ENCODE peak calls at places on chromosomes 2 and 18, in five cellular contexts. T is fibroblast of lung, S is GM23248, Q is hepatocyte, G is SK-N-SH. C is an unnamed sample.

GRCh38 chr2:144587306-144587705 is 67.4 kb upstream of the ZEB2 start:
- DNase-seq in T (no peak), S (no peak), G (no peak), Q (no peak), C (no peak)

GRCh38 chr2:216015722-216016464 is 2.5 kb upstream of the MREG start:
- DNase-seq in G (no peak), Q (no peak), T (no peak), S (no peak), C (peak; percentile 87)

GRCh38 chr2:38586926-38587325 is 15.8 kb downstream of the HNRNPLL start:
- DNase-seq in Q (no peak), S (peak; percentile 18), G (no peak), T (peak; percentile 61), C (no peak)

GRCh38 chr2:194514281-194514680 is 1142.7 kb upstream of the SLC39A10 start:
- DNase-seq in S (no peak), Q (no peak), T (no peak), G (no peak), C (no peak)

GRCh38 chr18:5582849-5583667 is 39.3 kb upstream of the EPB41L3 start:
- DNase-seq in T (no peak), G (no peak), Q (no peak), S (peak; percentile 57), C (no peak)

GRCh38 chr2:31962757-31963361 is 47.9 kb downstream of the MEMO1 start:
- DNase-seq in G (no peak), T (no peak), Q (no peak), S (no peak), C (no peak)

GRCh38 chr2:101038455-101039255 is 36.6 kb downstream of the RPL31 start:
- DNase-seq in S (peak; percentile 45), G (no peak), T (peak; percentile 17), Q (peak; percentile 19), C (peak; percentile 31)

GRCh38 chr18:79732721-79733025 is 53.1 kb downstream of the CTDP1 start:
- DNase-seq in G (no peak), T (no peak), S (no peak), Q (no peak), C (no peak)

GRCh38 chr2:30410217-30410616 is 36.8 kb upstream of the LCLAT1 start:
- DNase-seq in T (no peak), G (no peak), Q (no peak), S (peak; percentile 88), C (peak; percentile 40)

GRCh38 chr2:28663359-28663758 is 88.3 kb upstream of the PPP1CB start:
- DNase-seq in Q (peak; percentile 46), G (no peak), S (peak; percentile 78), T (peak; percentile 58), C (no peak)

GRCh38 chr2:235051436-235052260 is 99.8 kb downstream of the SH3BP4 start:
- DNase-seq in G (no peak), Q (no peak), T (no peak), S (peak; percentile 74), C (no peak)

GRCh38 chr18:23732439-23732838 is 43.2 kb downstream of the LAMA3 start:
- DNase-seq in G (no peak), T (no peak), S (no peak), Q (no peak), C (no peak)

GRCh38 chr18:11175266-11175947 is 26.0 kb upstream of the PIEZO2 start:
- DNase-seq in G (no peak), S (peak; percentile 81), Q (no peak), T (peak; percentile 53), C (no peak)

GRCh38 chr18:11179959-11180519 is 30.7 kb upstream of the PIEZO2 start:
- DNase-seq in Q (no peak), T (no peak), S (no peak), G (no peak), C (no peak)

GRCh38 chr18:11176416-11176815 is 27.0 kb upstream of the PIEZO2 start:
- DNase-seq in T (no peak), Q (no peak), G (no peak), S (peak; percentile 83), C (no peak)

GRCh38 chr18:11177382-11177781 is 28.0 kb upstream of the PIEZO2 start:
- DNase-seq in T (no peak), S (no peak), G (no peak), Q (no peak), C (no peak)

GRCh38 chr18:11178951-11179549 is 29.7 kb upstream of the PIEZO2 start:
- DNase-seq in T (peak; percentile 63), S (peak; percentile 96), G (no peak), Q (no peak), C (no peak)
- H3K4me2 ChIP-seq in T (no peak overlapping the region), S (peak overlapping the region; percentile 49), G (no peak overlapping the region), Q (no peak overlapping the region), C (no peak overlapping the region)

GRCh38 chr2:210007895-210008294 is 5.5 kb downstream of the RPE start:
- DNase-seq in S (peak; percentile 28), G (no peak), T (no peak), Q (no peak), C (no peak)

GRCh38 chr2:210003394-210003793 is 956 bp downstream of the RPE start:
- DNase-seq in G (no peak), S (peak; percentile 57), Q (no peak), T (peak; percentile 37), C (no peak)

GRCh38 chr2:210000464-210001324 is 1.7 kb upstream of the RPE start:
- DNase-seq in Q (no peak), S (no peak), G (no peak), T (no peak), C (no peak)

GRCh38 chr2:210002158-210003157 is at the start of gene RPE:
- DNase-seq in T (peak; percentile 90), G (peak; percentile 95), S (peak; percentile 98), Q (peak; percentile 98), C (peak; percentile 97)

GRCh38 chr2:210004893-210005292 is 2.5 kb downstream of the RPE start:
- DNase-seq in G (no peak), T (no peak), Q (no peak), S (peak; percentile 16), C (no peak)
- H3K79me2 ChIP-seq in G (peaks cover 75% of the 10 kb centered on the region), T (peaks cover 65% of the 10 kb centered on the region), Q (peaks cover 73% of the 10 kb centered on the region), S (peaks cover 75% of the 10 kb centered on the region), C (peaks cover 75% of the 10 kb centered on the region)

GRCh38 chr18:21096760-21097159 is 14.9 kb downstream of the ROCK1 start:
- DNase-seq in S (no peak), T (no peak), G (no peak), Q (no peak), C (no peak)

GRCh38 chr18:21101172-21101571 is 10.4 kb downstream of the ROCK1 start:
- DNase-seq in T (no peak), G (no peak), Q (no peak), S (no peak), C (no peak)

GRCh38 chr18:21100678-21101077 is 10.9 kb downstream of the ROCK1 start:
- DNase-seq in S (no peak), G (no peak), Q (no peak), T (no peak), C (no peak)

GRCh38 chr18:21099442-21099841 is 12.2 kb downstream of the ROCK1 start:
- DNase-seq in Q (no peak), G (no peak), S (no peak), T (no peak), C (no peak)

DNA sequence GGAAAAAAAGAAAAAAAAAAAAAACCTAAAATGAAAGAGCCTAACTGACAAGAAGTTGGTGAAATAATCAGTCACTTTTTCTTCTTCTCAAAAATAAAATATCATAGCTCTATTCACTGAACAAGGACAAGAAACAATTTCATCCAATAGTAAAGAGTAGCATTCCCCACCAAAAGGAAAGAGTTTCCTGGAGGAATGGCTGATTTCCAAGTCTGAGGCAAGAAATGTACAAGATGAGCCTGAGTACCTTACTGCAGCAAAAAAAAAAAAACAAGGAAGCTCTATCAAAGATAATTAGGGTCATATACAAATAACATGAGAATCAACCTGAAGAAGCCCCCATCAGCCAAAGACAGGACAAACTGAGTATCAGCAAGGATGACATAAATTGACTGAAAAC is 11.5 kb downstream of the ROCK1 start:
- DNase-seq in T (peak; percentile 31), Q (no peak), G (no peak), S (peak; percentile 35), C (no peak)
- H3K4me2 ChIP-seq in T (no peak overlapping the region), Q (no peak overlapping the region), G (no peak overlapping the region), S (no peak overlapping the region), C (no peak overlapping the region)

GRCh38 chr18:59140287-59140885 is 702 bp downstream of the SEC11C start:
- DNase-seq in T (peak; percentile 29), Q (peak; percentile 69), G (no peak), S (peak; percentile 61), C (no peak)
- H3K79me2 ChIP-seq in T (no peaks in the 10 kb centered on the region), Q (peaks cover 38% of the 10 kb centered on the region), G (peaks cover 13% of the 10 kb centered on the region), S (no peaks in the 10 kb centered on the region), C (peaks cover 29% of the 10 kb centered on the region)

GRCh38 chr2:209472386-209472832 is 48.6 kb downstream of the MAP2 start:
- DNase-seq in Q (no peak), S (peak; percentile 75), G (no peak), T (peak; percentile 85), C (no peak)
- H3K4me2 ChIP-seq in Q (no peak overlapping the region), S (peak overlapping the region; percentile 81), G (peak overlapping the region; percentile 5), T (no peak overlapping the region), C (no peak overlapping the region)

DNA sequence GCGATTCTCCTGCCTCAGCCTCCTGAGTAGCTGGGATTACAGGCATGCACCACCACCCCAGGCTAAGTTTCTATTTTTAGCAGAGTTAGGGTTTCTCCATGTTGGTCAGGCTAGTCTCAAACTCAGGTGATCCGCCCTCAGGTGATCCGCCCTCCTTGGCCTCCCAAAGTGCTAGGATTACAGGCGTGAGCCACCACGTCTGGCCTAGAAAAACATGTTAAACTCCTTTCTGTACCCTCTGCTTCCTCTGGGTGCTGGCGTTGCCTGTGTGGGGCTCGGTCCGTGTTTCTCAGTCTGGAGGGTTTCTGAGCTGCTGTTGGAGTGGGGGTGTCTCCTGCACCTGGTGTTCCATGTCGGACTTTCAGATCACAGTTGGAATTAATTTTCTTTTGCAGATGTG is 17.9 kb downstream of the LDLRAD4 start:
- DNase-seq in T (no peak), Q (no peak), G (no peak), S (no peak), C (no peak)
- H3K79me2 ChIP-seq in T (no peaks in the 10 kb centered on the region), Q (peaks cover 8% of the 10 kb centered on the region), G (no peaks in the 10 kb centered on the region), S (no peaks in the 10 kb centered on the region), C (peaks cover 81% of the 10 kb centered on the region)

DNA sequence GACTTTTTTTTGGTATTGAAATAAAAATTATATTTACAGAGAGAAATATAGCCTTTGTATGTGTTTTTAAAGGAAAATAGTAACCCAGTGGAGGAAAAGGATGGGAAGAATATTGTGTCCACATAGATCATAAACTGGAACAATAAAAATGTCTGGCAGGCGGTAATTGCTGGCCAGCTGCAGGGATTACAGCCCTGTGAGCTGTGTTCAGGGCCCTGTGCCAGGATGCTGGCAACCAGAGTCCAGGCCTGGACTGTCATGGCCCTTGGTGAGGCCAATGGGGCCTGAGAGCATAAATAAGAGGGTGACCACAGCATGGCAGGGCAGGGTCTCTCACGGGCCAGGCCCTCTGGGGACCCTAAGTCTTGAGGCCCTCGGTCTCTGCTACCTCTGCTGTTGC is 171.2 kb downstream of the ACOXL start:
- DNase-seq in T (no peak), G (peak; percentile 65), Q (peak; percentile 11), S (peak; percentile 3), C (no peak)
- H3K4me2 ChIP-seq in T (no peak overlapping the region), G (no peak overlapping the region), Q (no peak overlapping the region), S (no peak overlapping the region), C (no peak overlapping the region)

C was measured in DND-41.